ENCODE peak calls at places on chromosomes 16 and 17, in nine cellular contexts. F is cardiac muscle cell, V is kidney epithelial cell, C is A549, H is hepatocyte, Q is cardiac fibroblast, P is colonic mucosa, O is Peyer's patch, N is pancreas. D is an unnamed sample.

GRCh38 chr16:80803341-80804060 is 897 bp downstream of the CDYL2 start:
- DNase-seq in F (peak; percentile 25), H (peak; percentile 53), N (peak; percentile 78), V (no peak), C (no peak), Q (peak; percentile 24), P (peak; percentile 28), O (peak; percentile 26), D (no peak)

GRCh38 chr17:55737976-55738501 is 12.8 kb upstream of the PCTP start:
- DNase-seq in V (no peak), P (no peak), F (no peak), Q (no peak), H (no peak), N (no peak), O (no peak), C (no peak), D (no peak)

GRCh38 chr16:86048882-86049585 is 150.1 kb downstream of the IRF8 start:
- DNase-seq in H (no peak), P (no peak), F (no peak), V (no peak), C (no peak), O (no peak), Q (no peak), N (peak; percentile 25), D (no peak)

GRCh38 chr17:36188891-36189306 is 7.7 kb downstream of the CCL3L1 start:
- DNase-seq in C (no peak), V (no peak), H (no peak), P (no peak), O (peak; percentile 78), F (peak; percentile 25), N (no peak), Q (no peak), D (no peak)

GRCh38 chr16:11667824-11668589 is at the start of gene SNN:
- DNase-seq in P (peak; percentile 91), F (peak; percentile 91), C (peak; percentile 73), H (peak; percentile 96), N (peak; percentile 95), V (peak; percentile 23), Q (peak; percentile 73), O (peak; percentile 86), D (no peak)

GRCh38 chr16:16864536-16864935 is 485.6 kb downstream of the NPIPA7 start:
- DNase-seq in H (no peak), F (no peak), V (no peak), P (no peak), O (no peak), Q (no peak), N (no peak), C (no peak), D (no peak)

GRCh38 chr16:50246299-50247122 is 19.8 kb upstream of the ADCY7 start:
- DNase-seq in H (no peak), N (peak; percentile 83), Q (no peak), C (no peak), O (no peak), P (peak; percentile 29), F (no peak), V (no peak), D (no peak)

GRCh38 chr16:89198417-89199240 is 1.7 kb downstream of the SLC22A31 start:
- DNase-seq in C (no peak), N (peak; percentile 70), P (no peak), O (no peak), H (peak; percentile 4), Q (no peak), V (no peak), F (no peak), D (no peak)

GRCh38 chr17:1078062-1078711 is 81.3 kb downstream of the TIMM22 start:
- DNase-seq in V (no peak), F (no peak), Q (no peak), P (no peak), O (no peak), H (no peak), N (peak; percentile 70), C (no peak), D (no peak)

GRCh38 chr17:31654936-31655335 is 204.1 kb downstream of the COPRS start:
- DNase-seq in Q (no peak), P (no peak), O (no peak), V (peak; percentile 28), H (no peak), N (no peak), F (no peak), C (no peak), D (no peak)

GRCh38 chr17:71830916-71831315 is 289.9 kb upstream of the SOX9 start:
- DNase-seq in P (no peak), V (no peak), O (no peak), F (no peak), C (no peak), H (no peak), Q (no peak), N (no peak), D (no peak)

GRCh38 chr17:56707312-56708219 is 114.1 kb downstream of the NOG start:
- DNase-seq in N (no peak), F (peak; percentile 17), Q (peak; percentile 38), H (peak; percentile 60), O (no peak), P (no peak), C (no peak), V (no peak), D (no peak)

GRCh38 chr16:12524658-12525057 is 279.0 kb downstream of the CPPED1 start:
- DNase-seq in H (no peak), O (no peak), F (no peak), P (no peak), N (no peak), V (no peak), C (no peak), Q (no peak), D (no peak)

GRCh38 chr16:12323007-12323699 is 346.6 kb downstream of the SNX29 start:
- DNase-seq in V (no peak), N (no peak), O (no peak), H (no peak), C (no peak), F (no peak), Q (no peak), P (no peak), D (no peak)

GRCh38 chr16:26672206-26672605 is 394.5 kb upstream of the C16orf82 start:
- DNase-seq in Q (no peak), V (no peak), N (no peak), P (no peak), H (no peak), F (no peak), O (no peak), C (no peak), D (no peak)

GRCh38 chr16:48432136-48432535 is 46.9 kb upstream of the SIAH1 start:
- DNase-seq in P (peak; percentile 31), O (no peak), C (no peak), H (no peak), F (no peak), V (no peak), Q (no peak), N (no peak), D (no peak)
- H3K4me3 ChIP-seq in P (no peak overlapping the region), O (no peak overlapping the region), C (no peak overlapping the region), H (no peak overlapping the region), F (no peak overlapping the region), V (no peak overlapping the region), Q (no peak overlapping the region), N (no peak overlapping the region), D (no peak overlapping the region)

DNA sequence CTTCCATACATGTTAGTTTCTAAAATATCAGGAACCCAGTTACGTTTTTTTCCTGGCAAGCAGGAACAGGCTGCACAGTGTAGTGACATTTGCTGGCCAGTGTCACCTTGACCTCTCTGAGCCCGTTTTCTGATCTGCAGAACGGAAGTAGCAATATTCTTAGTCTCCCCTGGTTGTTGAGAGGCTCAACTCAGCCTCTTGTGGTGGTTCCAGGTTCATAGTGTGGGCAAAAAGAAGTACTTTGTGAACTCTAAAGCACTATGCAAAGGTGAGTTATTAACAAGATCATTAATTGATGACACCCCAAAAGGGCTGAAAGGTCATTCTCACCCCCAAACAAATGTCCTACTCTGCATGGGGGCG is 15.7 kb downstream of the IGF2BP1 start:
- DNase-seq in Q (no peak), F (no peak), H (no peak), C (no peak), P (no peak), O (no peak), V (no peak), N (no peak), D (no peak)
- H3K4me3 ChIP-seq in Q (no peak overlapping the region), F (peak overlapping the region; percentile 26), H (no peak overlapping the region), C (peak overlapping the region; percentile 4), P (no peak overlapping the region), O (no peak overlapping the region), V (no peak overlapping the region), N (no peak overlapping the region), D (no peak overlapping the region)

GRCh38 chr17:75348386-75349012 is 57.0 kb downstream of the GRB2 start:
- DNase-seq in V (no peak), O (peak; percentile 47), F (no peak), H (no peak), C (no peak), Q (no peak), N (no peak), P (no peak), D (no peak)
- H3K4me3 ChIP-seq in V (no peak overlapping the region), O (no peak overlapping the region), F (no peak overlapping the region), H (no peak overlapping the region), C (no peak overlapping the region), Q (no peak overlapping the region), N (no peak overlapping the region), P (no peak overlapping the region), D (no peak overlapping the region)

GRCh38 chr17:34979650-34980352 is 511 bp upstream of the LIG3 start:
- DNase-seq in O (no peak), V (no peak), P (no peak), F (peak; percentile 20), H (no peak), C (no peak), Q (peak; percentile 28), N (no peak), D (no peak)

GRCh38 chr17:34979153-34979552 is 1.2 kb upstream of the LIG3 start:
- DNase-seq in H (no peak), O (no peak), V (no peak), F (no peak), C (no peak), P (no peak), N (no peak), Q (no peak), D (no peak)

GRCh38 chr17:34980353-34980680 is at the start of gene LIG3:
- DNase-seq in V (peak; percentile 65), Q (peak; percentile 94), C (peak; percentile 98), H (peak; percentile 97), O (peak; percentile 92), N (peak; percentile 98), F (peak; percentile 96), P (peak; percentile 95), D (no peak)

GRCh38 chr17:34980681-34981537 is 597 bp downstream of the LIG3 start:
- DNase-seq in N (peak; percentile 84), C (peak; percentile 93), O (peak; percentile 80), Q (peak; percentile 86), P (peak; percentile 71), F (peak; percentile 90), H (peak; percentile 87), V (peak; percentile 55), D (no peak)

DNA sequence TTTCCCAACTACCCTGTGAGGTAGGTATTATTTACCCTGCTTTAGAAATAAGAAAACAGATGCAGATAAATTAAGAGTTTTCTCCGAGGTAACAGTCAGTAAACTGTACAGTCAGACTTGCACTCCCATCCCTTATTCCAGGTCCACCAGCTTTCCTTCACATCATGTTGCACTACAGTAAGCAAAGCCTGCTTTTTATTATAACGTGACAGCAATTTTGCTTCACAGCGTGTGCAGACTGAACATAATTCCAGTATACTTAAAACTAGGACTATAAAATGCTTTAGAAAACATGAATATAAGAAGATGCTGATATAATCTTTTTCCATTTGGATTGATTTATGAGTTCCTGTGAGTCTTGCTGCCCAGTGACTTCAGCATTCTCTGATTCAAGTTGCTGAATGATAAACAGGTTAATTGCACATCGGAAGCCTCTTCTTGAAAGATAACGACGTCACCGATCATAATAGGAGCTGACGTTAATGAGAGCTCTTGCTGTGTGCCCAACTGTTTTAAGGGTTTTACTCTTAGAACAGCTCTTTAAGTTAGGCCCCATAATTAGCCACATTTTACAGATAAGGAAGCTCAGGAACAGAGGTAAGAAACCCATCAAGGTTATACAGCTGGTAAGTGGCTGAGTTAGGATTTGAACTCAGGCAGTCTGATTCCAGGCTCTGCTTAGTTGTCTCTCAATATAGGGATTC is 1.4 kb downstream of the LIG3 start:
- DNase-seq in O (no peak), C (no peak), Q (peak; percentile 26), V (no peak), P (no peak), F (peak; percentile 20), N (no peak), H (peak; percentile 43), D (no peak)
- H3K4me3 ChIP-seq in O (peak overlapping the region; percentile 99), C (peak overlapping the region; percentile 78), Q (peak overlapping the region; percentile 72), V (peak overlapping the region; percentile 72), P (peak overlapping the region; percentile 92), F (peak overlapping the region; percentile 87), N (peak overlapping the region; percentile 92), H (peak overlapping the region; percentile 41), D (peak overlapping the region; percentile 93)